ENCODE peak calls at places on chromosomes 3 and 15, in four cellular contexts. C, X, G and B are unnamed samples.
A peak's percentile ranks its signal among the peaks of the same experiment; 100 is the strongest.

GRCh38 chr3:12993022-12993622 is 80.1 kb downstream of the IQSEC1 start:
- DNase-seq in C (no peak), X (no peak), G (no peak), B (no peak)

GRCh38 chr15:62075595-62076279 is 9.0 kb downstream of the C2CD4A start:
- DNase-seq in C (no peak), X (no peak), G (no peak), B (peak; percentile 42)

GRCh38 chr15:38623744-38624143 is 59.1 kb upstream of the RASGRP1 start:
- DNase-seq in C (no peak), X (no peak), G (no peak), B (no peak)

GRCh38 chr3:52433328-52434060 is 11.4 kb downstream of the SEMA3G start:
- DNase-seq in C (peak; percentile 34), X (no peak), G (no peak), B (no peak)

GRCh38 chr3:5846271-5846670 is 658.8 kb downstream of the EDEM1 start:
- DNase-seq in C (no peak), X (no peak), G (no peak), B (no peak)

GRCh38 chr3:129614927-129615363 is 8.5 kb upstream of the PLXND1 start:
- DNase-seq in C (peak; percentile 77), X (peak; percentile 49), G (no peak), B (peak; percentile 95)

GRCh38 chr3:48014358-48014757 is 1.9 kb downstream of the MAP4 start:
- DNase-seq in C (no peak), X (no peak), G (no peak), B (no peak)

GRCh38 chr3:171842864-171843511 is at the start of gene TMEM212:
- DNase-seq in C (no peak), X (no peak), G (no peak), B (no peak)

GRCh38 chr3:136075218-136075808 is 109.8 kb downstream of the PPP2R3A start:
- DNase-seq in C (peak; percentile 80), X (peak; percentile 53), G (no peak), B (no peak)

GRCh38 chr3:149542375-149543312 is 68.1 kb downstream of the TM4SF4 start:
- DNase-seq in C (no peak), X (no peak), G (no peak), B (no peak)

GRCh38 chr3:49673715-49674490 is at the start of gene APEH:
- DNase-seq in C (peak; percentile 98), X (peak; percentile 87), G (peak; percentile 95), B (peak; percentile 93)

GRCh38 chr3:60610441-60611112 is 640.7 kb downstream of the FHIT start:
- DNase-seq in C (peak; percentile 81), X (peak; percentile 31), G (no peak), B (peak; percentile 73)

GRCh38 chr15:39302936-39303335 is 277.9 kb upstream of the THBS1 start:
- DNase-seq in C (no peak), X (no peak), G (no peak), B (no peak)

GRCh38 chr3:79651536-79652065 is 116.2 kb downstream of the ROBO1 start:
- DNase-seq in C (no peak), X (no peak), G (no peak), B (no peak)

GRCh38 chr15:60781211-60781713 is 302.3 kb upstream of the ICE2 start:
- DNase-seq in C (no peak), X (no peak), G (no peak), B (peak; percentile 85)

GRCh38 chr3:101453966-101454365 is 59.0 kb downstream of the SENP7 start:
- DNase-seq in C (no peak), X (no peak), G (no peak), B (no peak)

GRCh38 chr3:101454629-101455028 is 58.4 kb downstream of the SENP7 start:
- DNase-seq in C (no peak), X (no peak), G (no peak), B (no peak)
- H3K4me3 ChIP-seq in C (no peak overlapping the region), X (no peak overlapping the region), G (no peak overlapping the region), B (no peak overlapping the region)

DNA sequence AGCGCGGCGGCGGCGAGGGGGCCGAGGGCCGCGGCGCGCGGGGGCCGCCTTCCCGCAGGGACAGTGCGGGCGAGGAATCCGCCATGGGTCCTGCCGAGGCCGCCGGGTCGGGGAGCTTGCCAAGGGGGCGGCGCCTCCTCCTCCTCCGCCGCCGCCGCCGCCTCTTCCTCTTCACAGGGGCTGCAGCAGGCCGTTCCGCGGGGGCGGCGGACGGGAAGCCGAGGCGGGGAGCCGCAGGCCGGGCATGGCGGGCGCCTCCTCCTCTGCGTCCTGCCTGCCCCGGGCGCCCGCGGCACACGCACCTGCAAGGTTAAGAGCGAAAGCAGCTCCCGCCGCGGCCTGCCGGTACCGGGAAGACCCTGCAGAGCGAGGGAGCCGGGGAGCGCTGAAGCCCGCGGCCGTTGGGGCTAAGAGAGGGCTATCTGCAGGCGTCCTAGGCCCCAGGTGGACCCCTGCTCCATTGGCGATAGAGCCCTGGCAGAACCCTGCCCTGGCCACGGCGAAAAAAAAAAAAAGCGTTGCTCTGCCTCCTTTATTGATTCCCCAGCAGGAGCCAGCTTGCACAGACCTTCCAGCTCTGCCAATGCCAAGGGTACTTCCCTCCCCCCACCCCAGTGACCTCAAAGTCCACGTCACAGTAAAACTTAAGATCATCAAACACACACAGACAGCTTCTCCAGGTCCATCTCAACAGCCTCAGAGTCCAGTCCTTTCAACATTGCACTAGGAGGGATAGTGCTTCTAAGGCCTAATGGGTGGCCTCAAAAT is at the start of gene LYSMD2:
- DNase-seq in C (peak; percentile 89), X (peak; percentile 64), G (no peak), B (peak; percentile 62)
- TF ChIP-seq POLR2A in C (no peak), X (no peak), G (no peak), B (no peak)

DNA sequence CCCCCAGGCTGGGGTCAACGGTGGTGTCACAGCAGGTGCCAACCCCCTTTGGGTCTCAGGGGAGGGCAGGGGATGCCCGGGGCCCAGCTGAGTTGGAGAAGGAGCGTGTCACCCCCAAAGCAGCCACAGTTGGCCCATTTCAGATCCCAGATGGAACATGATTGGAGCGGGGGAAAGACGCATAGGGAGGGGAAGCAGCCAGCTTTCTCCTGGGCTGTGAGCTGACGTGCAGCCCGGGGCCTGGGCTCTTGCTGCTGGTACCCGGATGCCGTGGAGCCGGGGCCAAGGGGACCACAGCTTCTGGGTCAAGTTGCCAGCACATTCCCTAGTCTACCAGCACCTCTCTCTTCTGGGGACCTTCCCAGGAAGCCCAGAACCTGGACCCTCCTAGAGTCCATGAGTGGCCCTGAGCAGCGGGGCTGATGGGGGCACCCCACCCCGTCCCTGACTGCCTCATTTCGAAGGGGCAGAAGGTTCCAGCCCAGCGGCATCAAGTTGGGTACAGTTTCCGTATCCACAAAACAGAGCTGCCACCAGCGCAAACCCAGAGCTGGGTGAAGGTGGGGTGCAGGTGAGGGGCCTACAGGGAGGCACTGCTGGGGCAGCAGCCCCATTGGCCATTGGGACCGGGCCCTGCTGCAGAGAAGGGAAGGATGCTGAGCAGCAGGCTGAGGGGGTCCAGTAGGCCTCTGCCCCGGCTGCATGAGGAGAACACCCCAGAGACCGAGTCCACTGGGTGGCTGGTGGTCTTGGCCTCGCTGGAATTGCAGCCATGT is 148.8 kb downstream of the NSMCE3 start:
- DNase-seq in C (no peak), X (no peak), G (no peak), B (no peak)
- TF ChIP-seq CTCF in C (no peak), X (no peak), G (no peak), B (no peak)

DNA sequence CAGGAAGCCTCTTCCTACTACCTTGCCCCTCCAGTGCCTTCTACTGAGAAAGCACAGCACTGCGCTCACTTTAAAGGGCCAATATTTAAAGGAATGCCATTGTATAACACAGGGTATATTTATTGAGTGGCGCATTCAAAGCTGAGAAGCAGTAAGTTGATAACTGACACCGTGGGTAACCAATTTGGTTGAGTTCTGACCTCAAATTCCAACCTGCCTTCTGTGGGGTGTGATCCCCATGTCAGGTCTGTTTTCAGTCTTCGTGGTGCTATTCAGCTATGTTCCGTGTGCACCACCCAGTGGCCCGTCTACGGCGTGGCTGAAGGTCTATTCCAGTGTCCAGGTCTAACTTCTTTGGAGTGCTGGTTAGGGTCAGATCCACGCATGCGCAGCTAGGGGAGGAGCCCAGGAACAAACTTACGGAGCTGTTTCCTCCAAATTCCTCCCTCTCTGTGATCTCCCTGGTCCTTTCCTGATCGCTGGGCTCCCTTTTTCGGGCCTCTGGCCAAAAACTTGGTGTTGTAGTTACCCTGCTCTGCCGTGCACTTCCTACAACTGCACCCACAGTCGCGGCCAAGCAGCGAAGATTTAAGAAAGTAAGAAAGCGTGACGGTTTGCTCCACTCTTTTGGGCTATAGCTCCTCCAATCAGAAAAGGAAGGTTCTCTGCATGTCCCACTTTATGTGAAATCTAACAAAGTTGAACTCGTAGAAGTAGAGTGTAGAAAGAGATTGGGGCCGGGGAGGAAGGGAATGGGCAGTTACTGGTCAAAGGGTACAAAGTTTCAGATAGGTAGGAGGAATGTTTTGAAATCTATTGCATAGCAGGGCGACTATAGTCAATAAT is 7.7 kb downstream of the LRRC2 start:
- DNase-seq in C (peak; percentile 87), X (peak; percentile 52), G (no peak), B (peak; percentile 88)
- H3K4me3 ChIP-seq in C (peak overlapping the region; percentile 51), X (no peak overlapping the region), G (peak overlapping the region; percentile 23), B (peak overlapping the region; percentile 10)

DNA sequence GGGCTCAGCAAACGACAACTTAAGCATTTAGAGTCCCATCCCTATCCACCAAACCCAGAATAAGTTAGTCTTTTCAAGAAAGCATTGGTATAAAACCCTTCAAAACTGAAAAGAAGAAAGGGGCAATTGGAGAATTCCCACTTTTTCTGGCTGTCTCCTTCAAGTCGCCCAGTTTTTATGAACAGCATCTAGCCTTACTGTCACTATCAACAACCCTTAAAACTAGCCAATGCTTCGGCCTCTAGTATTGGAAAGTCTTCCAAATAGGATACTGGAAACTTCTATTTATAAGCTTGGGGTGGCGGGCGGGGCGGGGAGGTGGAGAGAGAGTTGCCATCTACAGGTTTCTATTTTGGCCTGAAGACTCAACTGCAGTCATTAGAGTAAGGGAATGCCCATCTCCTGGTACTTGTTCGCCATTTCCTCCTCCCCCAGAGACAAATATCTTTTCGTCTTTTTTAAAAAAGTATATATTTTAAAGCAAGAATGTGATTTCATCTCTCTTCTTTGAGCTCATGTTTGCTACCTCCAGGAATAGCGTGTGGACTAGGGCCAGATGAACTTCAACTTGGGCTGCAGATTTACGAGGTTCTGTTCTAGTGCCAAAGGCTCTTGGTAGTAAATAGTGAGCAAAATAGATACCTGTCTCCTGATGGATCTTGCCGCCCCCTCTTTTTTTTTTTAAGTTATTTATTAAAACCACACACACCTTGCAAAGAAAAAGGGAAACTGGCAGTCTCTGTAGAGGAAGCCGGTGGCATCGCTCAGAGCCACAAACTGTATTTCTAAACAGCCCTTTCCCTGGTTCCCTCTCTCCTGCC is 2.7 kb downstream of the BCL6 start:
- DNase-seq in C (no peak), X (no peak), G (no peak), B (no peak)
- TF ChIP-seq POLR2A in C (no peak), X (peak; percentile 35), G (no peak), B (no peak)

GRCh38 chr3:107794664-107795443 is 272.1 kb downstream of the BBX start:
- DNase-seq in C (no peak), X (peak; percentile 18), G (no peak), B (no peak)
- TF ChIP-seq CTCF in C (peak; percentile 10), X (peak; percentile 15), G (no peak), B (no peak)

GRCh38 chr15:86193716-86194408 is 114.2 kb downstream of the AGBL1 start:
- DNase-seq in C (no peak), X (no peak), G (no peak), B (no peak)
- H3K4me3 ChIP-seq in C (peak overlapping the region; percentile 4), X (no peak overlapping the region), G (no peak overlapping the region), B (no peak overlapping the region)